ENCODE peak calls at places on chromosomes 7 and 10, in nine cellular contexts. One of them, this sample, is unnamed.

GRCh38 chr10:46091834-46092522 is 45.9 kb upstream of the MSMB start:
- DNase-seq in ovary: no peak
- DNase-seq in transverse colon: no peak
- DNase-seq in IMR-90: no peak
- DNase-seq in tibial nerve: no peak
- DNase-seq in uterus: no peak
- DNase-seq in heart left ventricle: no peak
- DNase-seq in right lobe of liver: no peak
- DNase-seq in suprapubic skin: no peak
- DNase-seq in this sample: peak

GRCh38 chr10:7121154-7121797 is 289.6 kb downstream of the SFMBT2 start:
- DNase-seq in ovary: peak
- DNase-seq in transverse colon: peak
- DNase-seq in IMR-90: peak
- DNase-seq in tibial nerve: peak
- DNase-seq in uterus: no peak
- DNase-seq in heart left ventricle: no peak
- DNase-seq in right lobe of liver: peak
- DNase-seq in suprapubic skin: no peak
- DNase-seq in this sample: peak

GRCh38 chr10:88152720-88153119 is 289.3 kb downstream of the PTEN start:
- DNase-seq in ovary: no peak
- DNase-seq in transverse colon: no peak
- DNase-seq in IMR-90: peak
- DNase-seq in tibial nerve: no peak
- DNase-seq in uterus: no peak
- DNase-seq in heart left ventricle: no peak
- DNase-seq in right lobe of liver: no peak
- DNase-seq in suprapubic skin: peak
- DNase-seq in this sample: no peak

GRCh38 chr7:129014501-129015101 is 40.3 kb downstream of the TNPO3 start:
- DNase-seq in ovary: no peak
- DNase-seq in transverse colon: no peak
- DNase-seq in IMR-90: no peak
- DNase-seq in tibial nerve: no peak
- DNase-seq in uterus: no peak
- DNase-seq in heart left ventricle: no peak
- DNase-seq in right lobe of liver: no peak
- DNase-seq in suprapubic skin: no peak
- DNase-seq in this sample: no peak

GRCh38 chr7:51376420-51377092 is 59.9 kb upstream of the COBL start:
- DNase-seq in ovary: no peak
- DNase-seq in transverse colon: no peak
- DNase-seq in IMR-90: no peak
- DNase-seq in tibial nerve: no peak
- DNase-seq in uterus: no peak
- DNase-seq in heart left ventricle: no peak
- DNase-seq in right lobe of liver: no peak
- DNase-seq in suprapubic skin: no peak
- DNase-seq in this sample: no peak

GRCh38 chr10:97633921-97634320 is 621 bp upstream of the MORN4 start:
- DNase-seq in ovary: no peak
- DNase-seq in transverse colon: peak
- DNase-seq in IMR-90: no peak
- DNase-seq in tibial nerve: no peak
- DNase-seq in uterus: no peak
- DNase-seq in heart left ventricle: no peak
- DNase-seq in right lobe of liver: no peak
- DNase-seq in suprapubic skin: no peak
- DNase-seq in this sample: no peak

GRCh38 chr10:69374242-69374641 is 42.5 kb downstream of the TACR2 start:
- DNase-seq in ovary: peak
- DNase-seq in transverse colon: no peak
- DNase-seq in IMR-90: no peak
- DNase-seq in tibial nerve: no peak
- DNase-seq in uterus: no peak
- DNase-seq in heart left ventricle: peak
- DNase-seq in right lobe of liver: no peak
- DNase-seq in suprapubic skin: no peak
- DNase-seq in this sample: no peak

GRCh38 chr7:46007194-46007593 is 86.1 kb upstream of the IGFBP3 start:
- DNase-seq in ovary: no peak
- DNase-seq in transverse colon: no peak
- DNase-seq in IMR-90: peak
- DNase-seq in tibial nerve: no peak
- DNase-seq in uterus: no peak
- DNase-seq in heart left ventricle: no peak
- DNase-seq in right lobe of liver: no peak
- DNase-seq in suprapubic skin: no peak
- DNase-seq in this sample: no peak

GRCh38 chr7:130430841-130431713 is 9.7 kb downstream of the CEP41 start:
- DNase-seq in ovary: no peak
- DNase-seq in transverse colon: no peak
- DNase-seq in IMR-90: peak
- DNase-seq in tibial nerve: no peak
- DNase-seq in uterus: no peak
- DNase-seq in heart left ventricle: no peak
- DNase-seq in right lobe of liver: no peak
- DNase-seq in suprapubic skin: no peak
- DNase-seq in this sample: no peak

GRCh38 chr10:3853547-3853989 is 68.6 kb upstream of the KLF6 start:
- DNase-seq in ovary: no peak
- DNase-seq in transverse colon: peak
- DNase-seq in IMR-90: no peak
- DNase-seq in tibial nerve: no peak
- DNase-seq in uterus: peak
- DNase-seq in heart left ventricle: no peak
- DNase-seq in right lobe of liver: peak
- DNase-seq in suprapubic skin: no peak
- DNase-seq in this sample: no peak

GRCh38 chr10:132204781-132205473 is 18.2 kb downstream of the DPYSL4 start:
- DNase-seq in ovary: no peak
- DNase-seq in transverse colon: no peak
- DNase-seq in IMR-90: no peak
- DNase-seq in tibial nerve: no peak
- DNase-seq in uterus: no peak
- DNase-seq in heart left ventricle: peak
- DNase-seq in right lobe of liver: peak
- DNase-seq in suprapubic skin: no peak
- DNase-seq in this sample: peak

GRCh38 chr10:26714385-26714784 is 16.9 kb downstream of the PDSS1 start:
- DNase-seq in ovary: no peak
- DNase-seq in transverse colon: peak
- DNase-seq in IMR-90: no peak
- DNase-seq in tibial nerve: no peak
- DNase-seq in uterus: no peak
- DNase-seq in heart left ventricle: no peak
- DNase-seq in right lobe of liver: no peak
- DNase-seq in suprapubic skin: no peak
- DNase-seq in this sample: no peak
- TF ChIP-seq POLR2A in ovary: no peak
- TF ChIP-seq POLR2A in transverse colon: no peak
- TF ChIP-seq POLR2A in IMR-90: no peak
- TF ChIP-seq POLR2A in tibial nerve: no peak
- TF ChIP-seq POLR2A in uterus: no peak
- TF ChIP-seq POLR2A in heart left ventricle: no peak
- TF ChIP-seq POLR2A in right lobe of liver: no peak
- TF ChIP-seq POLR2A in suprapubic skin: no peak
- TF ChIP-seq POLR2A in this sample: no peak

GRCh38 chr7:77180990-77181595 is 18.5 kb downstream of the FGL2 start:
- DNase-seq in ovary: no peak
- DNase-seq in transverse colon: peak
- DNase-seq in IMR-90: no peak
- DNase-seq in tibial nerve: no peak
- DNase-seq in uterus: no peak
- DNase-seq in heart left ventricle: no peak
- DNase-seq in right lobe of liver: no peak
- DNase-seq in suprapubic skin: no peak
- DNase-seq in this sample: no peak
- H3K27ac ChIP-seq in ovary: no peak
- H3K27ac ChIP-seq in transverse colon: peak
- H3K27ac ChIP-seq in IMR-90: no peak
- H3K27ac ChIP-seq in tibial nerve: no peak
- H3K27ac ChIP-seq in uterus: no peak
- H3K27ac ChIP-seq in heart left ventricle: no peak
- H3K27ac ChIP-seq in right lobe of liver: no peak
- H3K27ac ChIP-seq in suprapubic skin: no peak
- H3K27ac ChIP-seq in this sample: no peak

DNA sequence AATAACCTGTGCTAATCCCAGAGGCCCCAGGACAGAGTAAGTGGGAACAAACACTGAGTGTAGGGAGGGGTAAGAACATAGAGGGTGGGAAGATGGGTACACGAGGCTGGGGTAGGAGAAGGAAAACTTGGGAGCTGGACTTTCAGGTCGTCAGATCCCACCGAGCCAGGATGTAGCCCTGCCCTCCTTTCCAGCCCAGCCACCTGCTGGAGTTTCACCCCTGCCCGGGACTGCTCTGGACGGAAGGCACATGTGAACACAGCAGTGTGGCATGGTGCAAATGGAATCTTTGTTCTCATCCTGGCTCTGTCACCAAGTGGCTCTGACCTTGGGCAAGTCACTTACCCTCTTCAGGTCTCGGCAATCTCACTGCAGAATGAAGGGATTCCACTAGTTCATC is 52.8 kb downstream of the PODXL start:
- DNase-seq in ovary: no peak
- DNase-seq in transverse colon: no peak
- DNase-seq in IMR-90: no peak
- DNase-seq in tibial nerve: no peak
- DNase-seq in uterus: no peak
- DNase-seq in heart left ventricle: no peak
- DNase-seq in right lobe of liver: no peak
- DNase-seq in suprapubic skin: no peak
- DNase-seq in this sample: no peak
- TF ChIP-seq POLR2A in ovary: no peak
- TF ChIP-seq POLR2A in transverse colon: no peak
- TF ChIP-seq POLR2A in IMR-90: no peak
- TF ChIP-seq POLR2A in tibial nerve: no peak
- TF ChIP-seq POLR2A in uterus: no peak
- TF ChIP-seq POLR2A in heart left ventricle: no peak
- TF ChIP-seq POLR2A in right lobe of liver: no peak
- TF ChIP-seq POLR2A in suprapubic skin: no peak
- TF ChIP-seq POLR2A in this sample: no peak

GRCh38 chr10:117801691-117802090 is 245.1 kb downstream of the RAB11FIP2 start:
- DNase-seq in ovary: no peak
- DNase-seq in transverse colon: no peak
- DNase-seq in IMR-90: no peak
- DNase-seq in tibial nerve: no peak
- DNase-seq in uterus: no peak
- DNase-seq in heart left ventricle: no peak
- DNase-seq in right lobe of liver: no peak
- DNase-seq in suprapubic skin: no peak
- DNase-seq in this sample: no peak

GRCh38 chr10:117792214-117792613 is 249.7 kb downstream of the EMX2 start:
- DNase-seq in ovary: no peak
- DNase-seq in transverse colon: no peak
- DNase-seq in IMR-90: no peak
- DNase-seq in tibial nerve: no peak
- DNase-seq in uterus: no peak
- DNase-seq in heart left ventricle: no peak
- DNase-seq in right lobe of liver: no peak
- DNase-seq in suprapubic skin: no peak
- DNase-seq in this sample: no peak

GRCh38 chr10:117796394-117796793 is 250.3 kb downstream of the RAB11FIP2 start:
- DNase-seq in ovary: no peak
- DNase-seq in transverse colon: no peak
- DNase-seq in IMR-90: no peak
- DNase-seq in tibial nerve: no peak
- DNase-seq in uterus: peak
- DNase-seq in heart left ventricle: no peak
- DNase-seq in right lobe of liver: no peak
- DNase-seq in suprapubic skin: no peak
- DNase-seq in this sample: no peak

GRCh38 chr10:117797286-117797685 is 249.5 kb downstream of the RAB11FIP2 start:
- DNase-seq in ovary: no peak
- DNase-seq in transverse colon: no peak
- DNase-seq in IMR-90: no peak
- DNase-seq in tibial nerve: no peak
- DNase-seq in uterus: peak
- DNase-seq in heart left ventricle: no peak
- DNase-seq in right lobe of liver: no peak
- DNase-seq in suprapubic skin: no peak
- DNase-seq in this sample: no peak
- H3K27ac ChIP-seq in ovary: no peak
- H3K27ac ChIP-seq in transverse colon: no peak
- H3K27ac ChIP-seq in IMR-90: no peak
- H3K27ac ChIP-seq in tibial nerve: no peak
- H3K27ac ChIP-seq in uterus: peak
- H3K27ac ChIP-seq in heart left ventricle: no peak
- H3K27ac ChIP-seq in right lobe of liver: no peak
- H3K27ac ChIP-seq in suprapubic skin: no peak
- H3K27ac ChIP-seq in this sample: no peak

DNA sequence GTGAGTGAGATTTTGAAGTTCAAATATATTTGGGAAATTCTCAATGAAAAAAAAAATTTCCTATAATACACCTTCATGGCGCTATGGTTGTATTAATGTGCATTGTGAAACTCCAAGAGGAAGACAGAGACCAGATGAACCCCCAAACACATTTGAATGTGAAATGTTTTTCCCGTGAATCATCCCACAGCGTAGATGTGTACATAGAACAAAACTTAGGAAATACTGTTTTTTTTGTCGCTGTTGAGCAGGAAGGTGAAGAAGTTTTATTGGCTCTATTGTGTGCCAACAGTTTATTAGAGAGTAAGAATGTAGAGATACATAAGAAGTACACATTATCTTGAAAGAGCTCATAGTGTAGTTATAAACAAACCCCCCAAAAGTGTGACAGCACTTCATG is 134.0 kb downstream of the KCND2 start:
- DNase-seq in ovary: no peak
- DNase-seq in transverse colon: no peak
- DNase-seq in IMR-90: no peak
- DNase-seq in tibial nerve: no peak
- DNase-seq in uterus: no peak
- DNase-seq in heart left ventricle: no peak
- DNase-seq in right lobe of liver: no peak
- DNase-seq in suprapubic skin: no peak
- DNase-seq in this sample: no peak
- TF ChIP-seq POLR2A in ovary: no peak
- TF ChIP-seq POLR2A in transverse colon: no peak
- TF ChIP-seq POLR2A in IMR-90: no peak
- TF ChIP-seq POLR2A in tibial nerve: no peak
- TF ChIP-seq POLR2A in uterus: no peak
- TF ChIP-seq POLR2A in heart left ventricle: no peak
- TF ChIP-seq POLR2A in right lobe of liver: no peak
- TF ChIP-seq POLR2A in suprapubic skin: no peak
- TF ChIP-seq POLR2A in this sample: no peak

DNA sequence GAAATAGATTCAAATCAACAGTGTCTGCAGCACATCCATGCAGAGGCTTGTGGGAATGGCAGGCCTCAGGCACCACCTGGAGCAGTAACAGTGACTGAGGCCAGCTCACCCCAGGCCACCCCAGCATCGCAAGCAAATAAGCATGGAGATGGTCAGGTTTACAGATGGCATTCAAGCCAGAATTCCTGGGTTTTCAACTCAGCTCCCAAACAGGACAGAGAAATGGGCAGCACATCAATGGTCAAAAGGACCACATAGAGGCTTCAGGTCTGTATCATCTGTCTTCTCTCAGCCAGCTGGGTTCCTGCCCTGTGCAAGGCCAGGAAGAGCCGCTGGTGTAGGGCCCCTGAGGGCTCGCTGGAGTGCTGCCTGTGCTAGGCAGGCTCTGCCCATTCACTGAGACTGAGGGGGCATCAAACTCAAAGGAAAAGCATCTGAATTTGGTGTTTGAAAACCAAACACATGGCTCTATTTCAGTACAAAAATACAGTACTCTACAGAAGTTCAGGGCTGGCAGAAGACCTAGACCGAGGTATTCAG is 112.5 kb downstream of the KMT2E start:
- DNase-seq in ovary: no peak
- DNase-seq in transverse colon: no peak
- DNase-seq in IMR-90: peak
- DNase-seq in tibial nerve: no peak
- DNase-seq in uterus: no peak
- DNase-seq in heart left ventricle: no peak
- DNase-seq in right lobe of liver: no peak
- DNase-seq in suprapubic skin: no peak
- DNase-seq in this sample: no peak
- H3K27ac ChIP-seq in ovary: no peak
- H3K27ac ChIP-seq in transverse colon: no peak
- H3K27ac ChIP-seq in IMR-90: no peak
- H3K27ac ChIP-seq in tibial nerve: no peak
- H3K27ac ChIP-seq in uterus: no peak
- H3K27ac ChIP-seq in heart left ventricle: no peak
- H3K27ac ChIP-seq in right lobe of liver: no peak
- H3K27ac ChIP-seq in suprapubic skin: no peak
- H3K27ac ChIP-seq in this sample: no peak